ENCODE peak calls at places on chromosomes 2 and 18, in five cellular contexts. One of them, this sample, is unnamed.
A peak's percentile ranks its signal among the peaks of the same experiment; 100 is the strongest.

GRCh38 chr2:207930747-207931146 is 94.6 kb downstream of the PLEKHM3 start:
- DNase-seq in prostate gland: peak; percentile 77
- DNase-seq in breast epithelium: no peak
- DNase-seq in vagina: no peak
- DNase-seq in endothelial cell of umbilical vein: no peak
- DNase-seq in this sample: no peak

GRCh38 chr2:210199186-210199765 is 26.0 kb downstream of the ACADL start:
- DNase-seq in prostate gland: no peak
- DNase-seq in breast epithelium: no peak
- DNase-seq in vagina: no peak
- DNase-seq in endothelial cell of umbilical vein: peak; percentile 37
- DNase-seq in this sample: no peak

GRCh38 chr18:67553471-67553870 is 37.0 kb upstream of the DSEL start:
- DNase-seq in prostate gland: no peak
- DNase-seq in breast epithelium: no peak
- DNase-seq in vagina: no peak
- DNase-seq in endothelial cell of umbilical vein: peak; percentile 65
- DNase-seq in this sample: no peak

GRCh38 chr18:2244641-2245040 is 326.7 kb downstream of the METTL4 start:
- DNase-seq in prostate gland: no peak
- DNase-seq in breast epithelium: no peak
- DNase-seq in vagina: no peak
- DNase-seq in endothelial cell of umbilical vein: no peak
- DNase-seq in this sample: no peak

GRCh38 chr2:40199758-40200157 is 252.1 kb downstream of the SLC8A1 start:
- DNase-seq in prostate gland: no peak
- DNase-seq in breast epithelium: no peak
- DNase-seq in vagina: no peak
- DNase-seq in endothelial cell of umbilical vein: no peak
- DNase-seq in this sample: no peak

GRCh38 chr2:162559194-162559593 is 215.3 kb downstream of the GCA start:
- DNase-seq in prostate gland: no peak
- DNase-seq in breast epithelium: no peak
- DNase-seq in vagina: no peak
- DNase-seq in endothelial cell of umbilical vein: no peak
- DNase-seq in this sample: no peak

GRCh38 chr2:111201214-111201613 is 80.5 kb downstream of the BCL2L11 start:
- DNase-seq in prostate gland: no peak
- DNase-seq in breast epithelium: no peak
- DNase-seq in vagina: peak; percentile 67
- DNase-seq in endothelial cell of umbilical vein: no peak
- DNase-seq in this sample: no peak

GRCh38 chr2:147937744-147938349 is 82.7 kb downstream of the ORC4 start:
- DNase-seq in prostate gland: no peak
- DNase-seq in breast epithelium: no peak
- DNase-seq in vagina: no peak
- DNase-seq in endothelial cell of umbilical vein: peak; percentile 36
- DNase-seq in this sample: no peak

GRCh38 chr2:58604096-58604495 is 363.0 kb upstream of the FANCL start:
- DNase-seq in prostate gland: no peak
- DNase-seq in breast epithelium: no peak
- DNase-seq in vagina: no peak
- DNase-seq in endothelial cell of umbilical vein: no peak
- DNase-seq in this sample: no peak

GRCh38 chr2:42951263-42951938 is 159.0 kb upstream of the HAAO start:
- DNase-seq in prostate gland: no peak
- DNase-seq in breast epithelium: no peak
- DNase-seq in vagina: no peak
- DNase-seq in endothelial cell of umbilical vein: peak; percentile 62
- DNase-seq in this sample: no peak

GRCh38 chr2:241555711-241556110 is 2.8 kb upstream of the BOK start:
- DNase-seq in prostate gland: no peak
- DNase-seq in breast epithelium: no peak
- DNase-seq in vagina: no peak
- DNase-seq in endothelial cell of umbilical vein: no peak
- DNase-seq in this sample: no peak

DNA sequence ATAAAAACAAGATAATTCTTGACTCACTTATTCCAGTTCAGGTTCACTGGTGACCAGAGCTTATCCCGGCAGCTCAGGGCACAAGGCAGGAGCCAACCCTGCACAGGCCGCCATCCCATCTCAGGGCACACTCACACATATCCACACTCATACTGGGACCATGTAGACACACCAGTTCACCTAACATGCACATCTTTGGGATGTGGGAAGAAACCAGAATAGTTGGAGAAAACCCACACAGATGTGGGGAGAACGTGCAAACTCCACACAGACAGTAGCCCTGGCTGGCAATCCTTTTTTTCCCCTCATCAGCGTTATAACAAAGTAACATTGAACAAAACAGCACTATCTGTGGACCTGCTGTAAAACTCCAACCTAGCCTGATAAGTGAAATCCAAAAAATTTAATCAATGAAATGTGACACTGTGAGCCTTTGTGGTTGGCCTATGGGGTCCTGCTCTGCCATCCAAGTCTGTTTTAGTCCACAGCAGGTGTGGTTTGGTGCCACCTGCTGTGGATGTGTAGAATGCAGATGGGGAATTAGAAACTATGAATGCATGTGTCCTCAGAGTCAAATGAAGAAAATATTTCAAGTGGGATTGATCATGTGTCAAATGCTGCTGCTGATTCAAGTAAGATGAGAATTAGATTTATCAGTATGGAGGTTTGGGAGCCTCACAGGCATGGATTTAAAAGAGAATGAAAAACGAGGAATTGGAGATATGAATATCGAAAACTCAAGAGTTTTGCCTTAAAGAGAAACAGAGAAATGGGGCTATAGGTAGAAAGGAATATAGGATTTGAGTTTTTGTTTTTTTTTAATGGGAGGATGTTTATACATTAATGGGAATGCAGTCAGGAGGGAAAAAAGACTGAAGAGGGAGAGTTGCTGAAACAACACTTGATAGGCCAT is 47.0 kb downstream of the UGP2 start:
- DNase-seq in prostate gland: peak; percentile 31
- DNase-seq in breast epithelium: peak; percentile 28
- DNase-seq in vagina: no peak
- DNase-seq in endothelial cell of umbilical vein: peak; percentile 69
- DNase-seq in this sample: no peak
- TF ChIP-seq POLR2A in prostate gland: no peak
- TF ChIP-seq POLR2A in breast epithelium: no peak
- TF ChIP-seq POLR2A in vagina: no peak
- TF ChIP-seq POLR2A in endothelial cell of umbilical vein: no peak
- TF ChIP-seq POLR2A in this sample: no peak

DNA sequence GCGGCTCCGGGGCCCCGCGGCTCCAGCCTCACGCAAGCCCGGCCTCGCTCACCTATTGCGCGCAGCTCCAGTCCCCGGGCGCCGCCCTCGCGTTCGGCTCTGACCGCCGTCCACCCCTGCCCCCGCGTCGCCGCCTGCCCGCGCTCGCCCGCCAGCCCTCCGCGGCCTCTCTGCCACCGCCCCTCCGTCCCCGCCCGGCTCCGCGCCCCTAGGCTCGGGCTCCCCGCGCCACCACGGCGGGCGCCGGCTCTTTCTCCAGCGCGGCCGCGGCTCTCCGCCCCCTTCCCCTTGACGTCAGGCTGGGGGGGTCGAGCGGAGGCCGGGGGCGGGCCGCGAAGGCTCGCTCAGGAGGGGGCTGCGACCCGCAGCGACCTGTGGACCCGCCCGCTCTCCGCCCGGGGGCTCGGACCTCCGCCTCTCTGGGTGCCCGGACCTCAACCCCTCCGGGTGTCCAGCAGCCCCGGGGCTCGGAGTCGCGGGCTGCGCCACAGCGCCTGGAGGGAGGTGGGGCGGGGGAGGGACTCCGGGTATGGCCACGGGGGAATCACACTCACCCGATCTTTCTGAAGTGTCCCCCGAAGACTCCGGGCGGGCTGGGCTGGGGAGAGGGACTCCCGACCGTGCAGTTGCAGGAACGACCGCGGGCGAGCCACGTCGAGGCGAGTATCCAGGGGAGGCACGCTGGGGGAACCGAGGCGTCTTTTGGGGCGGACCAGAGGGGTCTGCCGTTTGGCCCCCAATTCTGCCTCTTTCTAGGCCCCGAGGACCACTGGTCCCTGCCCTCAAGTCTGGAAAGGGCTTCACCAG is at the start of gene SEMA4C:
- DNase-seq in prostate gland: peak; percentile 70
- DNase-seq in breast epithelium: no peak
- DNase-seq in vagina: no peak
- DNase-seq in endothelial cell of umbilical vein: peak; percentile 45
- DNase-seq in this sample: peak; percentile 62
- TF ChIP-seq POLR2AphosphoS5 in prostate gland: peak; percentile 70
- TF ChIP-seq POLR2AphosphoS5 in breast epithelium: no peak
- TF ChIP-seq POLR2AphosphoS5 in vagina: no peak
- TF ChIP-seq POLR2AphosphoS5 in endothelial cell of umbilical vein: no peak
- TF ChIP-seq POLR2AphosphoS5 in this sample: no peak

GRCh38 chr2:55268907-55269611 is at the start of gene MTIF2:
- DNase-seq in prostate gland: peak; percentile 94
- DNase-seq in breast epithelium: peak; percentile 91
- DNase-seq in vagina: peak; percentile 93
- DNase-seq in endothelial cell of umbilical vein: peak; percentile 89
- DNase-seq in this sample: peak; percentile 81
- TF ChIP-seq POLR2A in prostate gland: peak; percentile 41
- TF ChIP-seq POLR2A in breast epithelium: no peak
- TF ChIP-seq POLR2A in vagina: no peak
- TF ChIP-seq POLR2A in endothelial cell of umbilical vein: peak; percentile 98
- TF ChIP-seq POLR2A in this sample: peak; percentile 97

GRCh38 chr2:164542584-164543021 is 78.7 kb downstream of the GRB14 start:
- DNase-seq in prostate gland: no peak
- DNase-seq in breast epithelium: no peak
- DNase-seq in vagina: no peak
- DNase-seq in endothelial cell of umbilical vein: peak; percentile 57
- DNase-seq in this sample: no peak
- TF ChIP-seq POLR2AphosphoS5 in prostate gland: no peak
- TF ChIP-seq POLR2AphosphoS5 in breast epithelium: no peak
- TF ChIP-seq POLR2AphosphoS5 in vagina: no peak
- TF ChIP-seq POLR2AphosphoS5 in endothelial cell of umbilical vein: no peak
- TF ChIP-seq POLR2AphosphoS5 in this sample: no peak

DNA sequence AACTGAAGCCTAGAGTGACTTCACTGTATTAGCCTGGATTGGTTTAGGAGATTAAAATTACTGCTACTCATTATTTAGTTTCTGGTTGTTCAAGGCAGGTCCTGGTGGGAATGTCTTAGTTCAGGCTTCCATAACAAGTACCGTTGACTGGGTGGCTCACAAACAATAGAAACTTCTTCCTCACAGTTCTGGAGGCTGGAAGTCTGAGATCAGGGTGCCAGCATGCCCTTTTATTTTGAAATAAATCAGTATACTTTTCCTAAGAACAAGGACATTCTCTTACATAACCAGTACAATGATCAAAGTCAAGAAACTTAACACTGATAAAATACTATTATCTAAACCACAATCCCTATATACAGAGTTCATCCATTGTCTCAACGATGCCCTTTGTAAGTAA is 4.0 kb upstream of the DAW1 start:
- DNase-seq in prostate gland: no peak
- DNase-seq in breast epithelium: no peak
- DNase-seq in vagina: no peak
- DNase-seq in endothelial cell of umbilical vein: no peak
- DNase-seq in this sample: no peak
- TF ChIP-seq POLR2A in prostate gland: no peak
- TF ChIP-seq POLR2A in breast epithelium: no peak
- TF ChIP-seq POLR2A in vagina: no peak
- TF ChIP-seq POLR2A in endothelial cell of umbilical vein: no peak
- TF ChIP-seq POLR2A in this sample: no peak

This sample was measured in GM12891.